ENCODE peak calls at places on chromosome 13, in ten cellular contexts. One of them, this sample, is unnamed. For H3K36me3, the result is how much of the 10 kb centered on the place peaks cover.

GRCh38 chr13:50230365-50230978 is 215.2 kb downstream of the KCNRG start:
- DNase-seq in left lung: no peak
- DNase-seq in BJ: peak
- DNase-seq in heart right ventricle: no peak
- DNase-seq in HCT116: no peak
- DNase-seq in prostate gland: no peak
- DNase-seq in mucosa of descending colon: no peak
- DNase-seq in IMR-90: peak
- DNase-seq in cardiac muscle cell: no peak
- DNase-seq in heart left ventricle: no peak
- DNase-seq in this sample: no peak

GRCh38 chr13:52454459-52454824 is 836 bp upstream of the CKAP2 start:
- DNase-seq in heart left ventricle: no peak
- DNase-seq in IMR-90: peak
- DNase-seq in cardiac muscle cell: peak
- DNase-seq in left lung: peak
- DNase-seq in mucosa of descending colon: no peak
- DNase-seq in HCT116: no peak
- DNase-seq in BJ: no peak
- DNase-seq in prostate gland: peak
- DNase-seq in heart right ventricle: no peak
- DNase-seq in this sample: peak

GRCh38 chr13:38542601-38543000 is 144.3 kb upstream of the FREM2 start:
- DNase-seq in heart left ventricle: no peak
- DNase-seq in left lung: no peak
- DNase-seq in cardiac muscle cell: no peak
- DNase-seq in HCT116: no peak
- DNase-seq in mucosa of descending colon: no peak
- DNase-seq in heart right ventricle: no peak
- DNase-seq in IMR-90: no peak
- DNase-seq in prostate gland: no peak
- DNase-seq in BJ: no peak
- DNase-seq in this sample: no peak

GRCh38 chr13:40535345-40535836 is 131.1 kb downstream of the FOXO1 start:
- DNase-seq in HCT116: no peak
- DNase-seq in IMR-90: no peak
- DNase-seq in mucosa of descending colon: no peak
- DNase-seq in cardiac muscle cell: no peak
- DNase-seq in heart right ventricle: no peak
- DNase-seq in heart left ventricle: no peak
- DNase-seq in prostate gland: no peak
- DNase-seq in left lung: no peak
- DNase-seq in BJ: no peak
- DNase-seq in this sample: no peak

GRCh38 chr13:48851707-48852106 is 124.0 kb upstream of the FNDC3A start:
- DNase-seq in heart right ventricle: no peak
- DNase-seq in mucosa of descending colon: no peak
- DNase-seq in left lung: no peak
- DNase-seq in HCT116: no peak
- DNase-seq in IMR-90: no peak
- DNase-seq in BJ: no peak
- DNase-seq in prostate gland: no peak
- DNase-seq in cardiac muscle cell: no peak
- DNase-seq in heart left ventricle: no peak
- DNase-seq in this sample: no peak

GRCh38 chr13:25890671-25891212 is 161.1 kb downstream of the SHISA2 start:
- DNase-seq in IMR-90: no peak
- DNase-seq in HCT116: no peak
- DNase-seq in left lung: no peak
- DNase-seq in BJ: no peak
- DNase-seq in heart right ventricle: no peak
- DNase-seq in mucosa of descending colon: no peak
- DNase-seq in cardiac muscle cell: no peak
- DNase-seq in prostate gland: no peak
- DNase-seq in heart left ventricle: no peak
- DNase-seq in this sample: no peak

GRCh38 chr13:52010890-52011689 is at the start of gene ATP7B:
- DNase-seq in HCT116: no peak
- DNase-seq in BJ: no peak
- DNase-seq in mucosa of descending colon: no peak
- DNase-seq in left lung: no peak
- DNase-seq in heart left ventricle: no peak
- DNase-seq in IMR-90: no peak
- DNase-seq in cardiac muscle cell: peak
- DNase-seq in prostate gland: no peak
- DNase-seq in heart right ventricle: peak
- DNase-seq in this sample: peak

GRCh38 chr13:51861728-51862300 is at the start of gene CCDC70:
- DNase-seq in heart right ventricle: no peak
- DNase-seq in prostate gland: no peak
- DNase-seq in BJ: no peak
- DNase-seq in mucosa of descending colon: no peak
- DNase-seq in left lung: no peak
- DNase-seq in heart left ventricle: no peak
- DNase-seq in cardiac muscle cell: no peak
- DNase-seq in IMR-90: peak
- DNase-seq in HCT116: no peak
- DNase-seq in this sample: no peak

GRCh38 chr13:101523154-101523669 is 70.7 kb downstream of the ITGBL1 start:
- DNase-seq in left lung: no peak
- DNase-seq in mucosa of descending colon: no peak
- DNase-seq in heart right ventricle: no peak
- DNase-seq in cardiac muscle cell: no peak
- DNase-seq in BJ: no peak
- DNase-seq in IMR-90: no peak
- DNase-seq in heart left ventricle: no peak
- DNase-seq in prostate gland: no peak
- DNase-seq in HCT116: no peak
- DNase-seq in this sample: no peak

GRCh38 chr13:24861617-24862362 is 97.8 kb downstream of the RNF17 start:
- DNase-seq in HCT116: no peak
- DNase-seq in BJ: no peak
- DNase-seq in mucosa of descending colon: no peak
- DNase-seq in cardiac muscle cell: no peak
- DNase-seq in heart left ventricle: no peak
- DNase-seq in left lung: no peak
- DNase-seq in prostate gland: no peak
- DNase-seq in heart right ventricle: no peak
- DNase-seq in IMR-90: no peak
- DNase-seq in this sample: no peak

GRCh38 chr13:95100525-95101121 is 200.6 kb downstream of the ABCC4 start:
- DNase-seq in left lung: no peak
- DNase-seq in cardiac muscle cell: no peak
- DNase-seq in heart right ventricle: no peak
- DNase-seq in HCT116: no peak
- DNase-seq in BJ: peak
- DNase-seq in IMR-90: peak
- DNase-seq in mucosa of descending colon: no peak
- DNase-seq in heart left ventricle: no peak
- DNase-seq in prostate gland: peak
- DNase-seq in this sample: no peak

GRCh38 chr13:99821741-99822140 is 149.8 kb downstream of the ZIC5 start:
- DNase-seq in HCT116: no peak
- DNase-seq in BJ: no peak
- DNase-seq in heart left ventricle: no peak
- DNase-seq in heart right ventricle: no peak
- DNase-seq in mucosa of descending colon: no peak
- DNase-seq in prostate gland: no peak
- DNase-seq in cardiac muscle cell: no peak
- DNase-seq in IMR-90: no peak
- DNase-seq in left lung: no peak
- DNase-seq in this sample: no peak

GRCh38 chr13:112558696-112559418 is 29.1 kb downstream of the TUBGCP3 start:
- DNase-seq in HCT116: no peak
- DNase-seq in prostate gland: no peak
- DNase-seq in heart right ventricle: no peak
- DNase-seq in BJ: no peak
- DNase-seq in cardiac muscle cell: no peak
- DNase-seq in heart left ventricle: no peak
- DNase-seq in left lung: no peak
- DNase-seq in IMR-90: no peak
- DNase-seq in mucosa of descending colon: no peak
- DNase-seq in this sample: no peak
- H3K36me3 ChIP-seq in HCT116: under half
- H3K36me3 ChIP-seq in prostate gland: under half
- H3K36me3 ChIP-seq in heart right ventricle: half or more
- H3K36me3 ChIP-seq in BJ: under half
- H3K36me3 ChIP-seq in cardiac muscle cell: under half
- H3K36me3 ChIP-seq in heart left ventricle: half or more
- H3K36me3 ChIP-seq in left lung: under half
- H3K36me3 ChIP-seq in IMR-90: under half
- H3K36me3 ChIP-seq in mucosa of descending colon: under half
- H3K36me3 ChIP-seq in this sample: under half

DNA sequence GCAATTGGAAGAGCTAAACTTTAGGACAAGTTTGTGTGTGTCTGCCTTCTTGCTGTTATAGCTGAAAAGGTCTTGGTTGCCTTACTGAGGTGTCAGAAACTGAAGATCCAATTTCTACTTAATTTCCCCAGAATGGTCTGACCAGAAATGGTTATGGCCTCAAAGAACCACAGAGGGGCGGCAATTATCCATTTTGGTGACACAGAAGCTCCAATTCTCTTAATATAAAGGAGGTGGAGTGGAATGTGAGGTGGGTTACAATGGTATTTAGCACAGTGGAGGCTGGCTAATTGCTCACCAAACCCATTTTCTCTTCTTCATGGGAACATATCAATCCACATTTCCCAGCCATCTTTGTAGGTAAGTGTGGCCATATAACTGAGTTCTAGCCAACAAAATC is 1157.2 kb downstream of the OLFM4 start:
- DNase-seq in HCT116: no peak
- DNase-seq in IMR-90: no peak
- DNase-seq in mucosa of descending colon: no peak
- DNase-seq in cardiac muscle cell: peak
- DNase-seq in BJ: no peak
- DNase-seq in prostate gland: no peak
- DNase-seq in heart left ventricle: no peak
- DNase-seq in left lung: no peak
- DNase-seq in heart right ventricle: no peak
- DNase-seq in this sample: no peak
- TF ChIP-seq CTCF in HCT116: no peak
- TF ChIP-seq CTCF in IMR-90: no peak
- TF ChIP-seq CTCF in mucosa of descending colon: no peak
- TF ChIP-seq CTCF in cardiac muscle cell: no peak
- TF ChIP-seq CTCF in BJ: no peak
- TF ChIP-seq CTCF in prostate gland: no peak
- TF ChIP-seq CTCF in heart left ventricle: no peak
- TF ChIP-seq CTCF in left lung: no peak
- TF ChIP-seq CTCF in heart right ventricle: no peak
- TF ChIP-seq CTCF in this sample: no peak

GRCh38 chr13:45084515-45084914 is 35.8 kb upstream of the GTF2F2 start:
- DNase-seq in BJ: no peak
- DNase-seq in cardiac muscle cell: no peak
- DNase-seq in IMR-90: no peak
- DNase-seq in HCT116: no peak
- DNase-seq in mucosa of descending colon: no peak
- DNase-seq in prostate gland: no peak
- DNase-seq in left lung: no peak
- DNase-seq in heart left ventricle: no peak
- DNase-seq in heart right ventricle: no peak
- DNase-seq in this sample: no peak

GRCh38 chr13:45082964-45083363 is 37.3 kb upstream of the GTF2F2 start:
- DNase-seq in HCT116: no peak
- DNase-seq in cardiac muscle cell: no peak
- DNase-seq in prostate gland: peak
- DNase-seq in heart right ventricle: no peak
- DNase-seq in IMR-90: peak
- DNase-seq in left lung: no peak
- DNase-seq in BJ: peak
- DNase-seq in mucosa of descending colon: no peak
- DNase-seq in heart left ventricle: no peak
- DNase-seq in this sample: no peak

GRCh38 chr13:45086484-45086883 is 33.8 kb upstream of the GTF2F2 start:
- DNase-seq in IMR-90: peak
- DNase-seq in BJ: peak
- DNase-seq in left lung: no peak
- DNase-seq in HCT116: no peak
- DNase-seq in cardiac muscle cell: no peak
- DNase-seq in heart left ventricle: no peak
- DNase-seq in mucosa of descending colon: no peak
- DNase-seq in prostate gland: no peak
- DNase-seq in heart right ventricle: no peak
- DNase-seq in this sample: no peak
- H3K36me3 ChIP-seq in IMR-90: under half
- H3K36me3 ChIP-seq in BJ: under half
- H3K36me3 ChIP-seq in left lung: under half
- H3K36me3 ChIP-seq in HCT116: under half
- H3K36me3 ChIP-seq in cardiac muscle cell: under half
- H3K36me3 ChIP-seq in heart left ventricle: under half
- H3K36me3 ChIP-seq in mucosa of descending colon: under half
- H3K36me3 ChIP-seq in prostate gland: under half
- H3K36me3 ChIP-seq in heart right ventricle: under half
- H3K36me3 ChIP-seq in this sample: under half

GRCh38 chr13:44280461-44280860 is 93.2 kb upstream of the SERP2 start:
- DNase-seq in BJ: no peak
- DNase-seq in heart right ventricle: no peak
- DNase-seq in prostate gland: no peak
- DNase-seq in cardiac muscle cell: no peak
- DNase-seq in heart left ventricle: no peak
- DNase-seq in mucosa of descending colon: no peak
- DNase-seq in left lung: no peak
- DNase-seq in HCT116: no peak
- DNase-seq in IMR-90: peak
- DNase-seq in this sample: no peak

GRCh38 chr13:44278164-44278563 is 95.5 kb upstream of the SERP2 start:
- DNase-seq in prostate gland: no peak
- DNase-seq in mucosa of descending colon: no peak
- DNase-seq in cardiac muscle cell: no peak
- DNase-seq in BJ: no peak
- DNase-seq in heart right ventricle: no peak
- DNase-seq in HCT116: no peak
- DNase-seq in IMR-90: no peak
- DNase-seq in heart left ventricle: no peak
- DNase-seq in left lung: no peak
- DNase-seq in this sample: no peak

GRCh38 chr13:44281252-44282000 is 92.2 kb upstream of the SERP2 start:
- DNase-seq in BJ: no peak
- DNase-seq in left lung: no peak
- DNase-seq in heart left ventricle: no peak
- DNase-seq in cardiac muscle cell: no peak
- DNase-seq in HCT116: no peak
- DNase-seq in heart right ventricle: no peak
- DNase-seq in mucosa of descending colon: no peak
- DNase-seq in prostate gland: no peak
- DNase-seq in IMR-90: no peak
- DNase-seq in this sample: no peak

DNA sequence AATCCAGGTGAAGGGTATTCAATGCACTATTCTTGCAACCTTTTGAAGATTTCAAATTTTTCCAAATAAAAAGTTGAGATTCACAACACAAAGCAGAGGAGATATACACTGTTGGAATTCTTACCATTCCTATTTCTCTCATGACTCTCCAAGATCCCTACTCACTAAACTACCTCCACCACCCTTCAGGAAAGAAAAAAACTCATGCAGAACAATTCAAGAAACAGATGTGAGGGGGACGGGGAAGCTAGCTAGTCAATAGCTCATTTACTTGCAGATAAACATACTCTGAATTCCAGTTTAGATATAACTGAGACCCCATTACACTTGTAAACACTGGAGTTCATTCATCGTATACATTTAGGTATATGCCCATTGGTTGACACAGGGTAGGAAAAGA is 90.0 kb upstream of the SERP2 start:
- DNase-seq in heart left ventricle: no peak
- DNase-seq in mucosa of descending colon: no peak
- DNase-seq in heart right ventricle: no peak
- DNase-seq in HCT116: no peak
- DNase-seq in prostate gland: no peak
- DNase-seq in BJ: no peak
- DNase-seq in IMR-90: no peak
- DNase-seq in cardiac muscle cell: no peak
- DNase-seq in left lung: no peak
- DNase-seq in this sample: no peak
- TF ChIP-seq CTCF in heart left ventricle: no peak
- TF ChIP-seq CTCF in mucosa of descending colon: no peak
- TF ChIP-seq CTCF in heart right ventricle: no peak
- TF ChIP-seq CTCF in HCT116: no peak
- TF ChIP-seq CTCF in prostate gland: no peak
- TF ChIP-seq CTCF in BJ: no peak
- TF ChIP-seq CTCF in IMR-90: no peak
- TF ChIP-seq CTCF in cardiac muscle cell: no peak
- TF ChIP-seq CTCF in left lung: no peak
- TF ChIP-seq CTCF in this sample: no peak